ENCODE peak calls at places on chromosomes 5 and 9, in four cellular contexts. Q is astrocyte, C is fibroblast of villous mesenchyme, O is lower lobe of right lung. V is an unnamed sample.

GRCh38 chr5:33401482-33402390 is 39.0 kb upstream of the TARS1 start:
- DNase-seq in Q (peak; percentile 90), C (peak; percentile 53), O (no peak), V (peak; percentile 48)

GRCh38 chr9:88997646-88998045 is 6.4 kb downstream of the S1PR3 start:
- DNase-seq in Q (no peak), C (no peak), O (no peak), V (no peak)

GRCh38 chr9:98318834-98319478 is 63.5 kb upstream of the TBC1D2 start:
- DNase-seq in Q (peak; percentile 51), C (peak; percentile 49), O (no peak), V (peak; percentile 19)

GRCh38 chr5:154708845-154709244 is 46.3 kb upstream of the LARP1 start:
- DNase-seq in Q (no peak), C (no peak), O (no peak), V (no peak)

GRCh38 chr5:100950975-100951374 is 47.9 kb upstream of the ST8SIA4 start:
- DNase-seq in Q (no peak), C (no peak), O (no peak), V (no peak)

GRCh38 chr9:36878161-36878560 is 155.9 kb downstream of the PAX5 start:
- DNase-seq in Q (no peak), C (no peak), O (no peak), V (no peak)

GRCh38 chr9:81557452-81557956 is 131.8 kb downstream of the TLE1 start:
- DNase-seq in Q (peak; percentile 26), C (no peak), O (no peak), V (no peak)

GRCh38 chr5:6729400-6730310 is 16.4 kb downstream of the TENT4A start:
- DNase-seq in Q (no peak), C (no peak), O (no peak), V (no peak)

GRCh38 chr5:131514316-131515275 is 120.4 kb downstream of the RAPGEF6 start:
- DNase-seq in Q (no peak), C (peak; percentile 23), O (no peak), V (peak; percentile 16)

GRCh38 chr5:127203818-127204217 is 86.8 kb upstream of the MEGF10 start:
- DNase-seq in Q (peak; percentile 80), C (peak; percentile 42), O (no peak), V (peak; percentile 54)

GRCh38 chr5:31412324-31412723 is 119.6 kb downstream of the DROSHA start:
- DNase-seq in Q (no peak), C (peak; percentile 22), O (no peak), V (no peak)

GRCh38 chr9:100474082-100474949 is 1.4 kb downstream of the TMEFF1 start:
- DNase-seq in Q (no peak), C (no peak), O (no peak), V (no peak)

GRCh38 chr5:180072556-180072955 is 997 bp upstream of the RNF130 start:
- DNase-seq in Q (no peak), C (no peak), O (peak; percentile 59), V (no peak)

GRCh38 chr5:14348142-14348541 is 205.0 kb downstream of the TRIO start:
- DNase-seq in Q (no peak), C (peak; percentile 24), O (no peak), V (no peak)

GRCh38 chr5:65209341-65209740 is 272.4 kb downstream of the ADAMTS6 start:
- DNase-seq in Q (peak; percentile 95), C (peak; percentile 58), O (no peak), V (peak; percentile 78)

GRCh38 chr5:131545856-131546255 is 89.2 kb downstream of the RAPGEF6 start:
- DNase-seq in Q (peak; percentile 65), C (peak; percentile 31), O (no peak), V (peak; percentile 58)

GRCh38 chr5:143957455-143957854 is 145.5 kb downstream of the HMHB1 start:
- DNase-seq in Q (no peak), C (no peak), O (no peak), V (no peak)

GRCh38 chr5:54289769-54290168 is 20.6 kb downstream of the ARL15 start:
- DNase-seq in Q (no peak), C (no peak), O (no peak), V (no peak)

GRCh38 chr5:173010547-173011464 is 27.2 kb downstream of the ATP6V0E1 start:
- DNase-seq in Q (no peak), C (peak; percentile 66), O (peak; percentile 78), V (no peak)

GRCh38 chr9:134877541-134877940 is 3.1 kb upstream of the FCN2 start:
- DNase-seq in Q (no peak), C (no peak), O (no peak), V (no peak)

GRCh38 chr5:54753034-54753433 is 232.4 kb downstream of the ESM1 start:
- DNase-seq in Q (peak; percentile 85), C (peak; percentile 66), O (no peak), V (peak; percentile 72)

GRCh38 chr5:116923344-116923743 is 348.7 kb upstream of the SEMA6A start:
- DNase-seq in Q (no peak), C (no peak), O (no peak), V (no peak)

GRCh38 chr9:68629042-68629441 is 76.0 kb upstream of the PIP5K1B start:
- DNase-seq in Q (no peak), C (no peak), O (no peak), V (no peak)

GRCh38 chr5:55657443-55657842 is 54.7 kb downstream of the SLC38A9 start:
- DNase-seq in Q (no peak), C (no peak), O (no peak), V (no peak)

GRCh38 chr9:98900725-98901124 is 43.0 kb upstream of the COL15A1 start:
- DNase-seq in Q (no peak), C (no peak), O (no peak), V (no peak)

GRCh38 chr5:93891491-93892480 is 150.4 kb upstream of the POU5F2 start:
- DNase-seq in Q (peak; percentile 20), C (no peak), O (no peak), V (no peak)

GRCh38 chr9:93893899-93894690 is 61.1 kb downstream of the BARX1 start:
- DNase-seq in Q (no peak), C (no peak), O (peak; percentile 28), V (no peak)

GRCh38 chr9:87498816-87499454 is 1.3 kb downstream of the DAPK1 start:
- DNase-seq in Q (no peak), C (no peak), O (no peak), V (no peak)

GRCh38 chr5:15501057-15501791 is 1.2 kb downstream of the FBXL7 start:
- DNase-seq in Q (peak; percentile 87), C (peak; percentile 75), O (no peak), V (peak; percentile 86)

GRCh38 chr5:98825582-98826375 is 52.3 kb downstream of the RGMB start:
- DNase-seq in Q (no peak), C (no peak), O (no peak), V (no peak)

GRCh38 chr5:136891175-136891574 is 525.8 kb upstream of the TRPC7 start:
- DNase-seq in Q (no peak), C (no peak), O (no peak), V (no peak)
- TF ChIP-seq CTCF in Q (no peak), C (no peak), O (no peak), V (peak; percentile 6)

DNA sequence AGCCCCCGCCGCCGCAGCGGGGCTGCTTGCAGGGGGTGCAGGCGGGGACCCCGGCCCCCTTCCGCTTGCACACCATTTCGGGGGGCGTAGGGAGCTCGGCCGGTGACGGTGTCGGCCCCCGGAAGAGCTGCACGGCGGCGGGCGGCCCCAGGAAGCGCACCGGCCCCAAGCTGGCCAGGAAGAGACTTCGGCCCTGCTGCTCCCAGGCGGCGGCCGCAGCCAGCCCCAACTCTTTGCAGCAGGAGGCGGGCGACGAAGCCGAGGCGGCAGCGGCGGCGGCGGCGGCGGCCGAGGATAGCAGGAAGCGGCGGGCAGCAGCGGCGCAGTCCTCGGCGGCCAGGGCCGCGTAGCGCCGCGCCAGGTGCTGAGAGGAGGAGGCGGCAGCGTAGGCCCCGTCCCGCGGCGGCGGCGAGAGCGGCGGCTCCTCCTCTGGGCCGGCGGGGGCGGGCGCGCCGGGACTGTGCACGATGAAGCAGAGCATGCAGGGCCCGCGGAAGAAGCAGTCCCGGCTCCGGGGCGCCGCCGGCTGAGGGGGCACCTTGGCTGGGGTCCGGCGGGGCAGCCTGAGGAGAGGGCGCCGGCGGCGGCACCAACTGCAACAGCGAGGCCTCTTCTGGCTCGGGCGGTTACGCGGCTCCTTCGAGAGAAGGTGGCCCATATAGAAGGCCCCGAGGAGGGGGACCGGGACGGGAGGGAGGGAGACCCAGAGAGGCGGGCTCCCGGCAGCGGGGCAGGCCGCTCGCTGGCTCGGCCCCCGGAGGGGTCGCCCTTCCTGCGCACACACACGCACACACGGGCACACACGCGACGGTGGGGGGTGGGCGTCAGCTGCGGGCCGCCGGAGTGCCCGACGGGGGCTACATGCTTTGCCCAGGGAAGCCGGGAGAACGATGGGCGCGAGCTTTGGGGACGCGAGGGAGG is 604 bp downstream of the FBXL17 start:
- DNase-seq in Q (peak; percentile 41), C (peak; percentile 69), O (peak; percentile 90), V (peak; percentile 62)
- TF ChIP-seq CTCF in Q (no peak), C (no peak), O (no peak), V (no peak)

GRCh38 chr9:15824310-15824709 is 271.5 kb downstream of the CCDC171 start:
- DNase-seq in Q (no peak), C (no peak), O (no peak), V (peak; percentile 12)
- TF ChIP-seq CTCF in Q (peak; percentile 11), C (no peak), O (no peak), V (peak; percentile 40)

GRCh38 chr9:70641631-70642030 is 227.2 kb upstream of the KLF9 start:
- DNase-seq in Q (no peak), C (no peak), O (no peak), V (no peak)

GRCh38 chr9:70642421-70642820 is 228.0 kb upstream of the KLF9 start:
- DNase-seq in Q (no peak), C (no peak), O (no peak), V (no peak)

GRCh38 chr9:70641031-70641430 is 226.6 kb upstream of the KLF9 start:
- DNase-seq in Q (no peak), C (no peak), O (no peak), V (no peak)

GRCh38 chr9:70635790-70636189 is 221.3 kb upstream of the KLF9 start:
- DNase-seq in Q (no peak), C (no peak), O (no peak), V (no peak)

GRCh38 chr9:70639853-70640814 is 225.7 kb upstream of the KLF9 start:
- DNase-seq in Q (peak; percentile 26), C (peak; percentile 71), O (no peak), V (peak; percentile 44)
- TF ChIP-seq CTCF in Q (peak; percentile 65), C (peak; percentile 66), O (peak; percentile 54), V (peak; percentile 58)

GRCh38 chr5:141475625-141476131 is at the start of gene PCDHGC3:
- DNase-seq in Q (peak; percentile 91), C (peak; percentile 96), O (peak; percentile 89), V (peak; percentile 95)
- TF ChIP-seq CTCF in Q (peak; percentile 13), C (peak; percentile 38), O (peak; percentile 35), V (peak; percentile 51)

V was measured in brain microvascular endothelial cell.